ENCODE peak calls at places on chromosomes 1 and 21, in ten cellular contexts. A, Q, Y, S, P, K, C, G, H and N are unnamed samples.

GRCh38 chr1:195761102-195761501 is 847.1 kb downstream of the KCNT2 start:
- DNase-seq in C (no peak), P (peak), K (no peak), A (no peak), S (no peak), G (no peak), Y (no peak), H (no peak), Q (no peak), N (no peak)

GRCh38 chr1:186882372-186883134 is 53.8 kb downstream of the PLA2G4A start:
- DNase-seq in H (no peak), P (no peak), Y (no peak), K (peak), S (no peak), G (no peak), C (no peak), Q (no peak), A (no peak), N (no peak)

GRCh38 chr1:231776006-231776707 is 149.6 kb downstream of the DISC1 start:
- DNase-seq in S (no peak), A (no peak), P (peak), C (no peak), H (no peak), Y (no peak), K (peak), Q (no peak), G (no peak), N (no peak)

GRCh38 chr1:19074902-19075721 is 118.6 kb upstream of the IFFO2 start:
- DNase-seq in C (no peak), P (no peak), K (no peak), G (no peak), A (peak), S (no peak), H (no peak), Y (no peak), Q (no peak), N (no peak)

GRCh38 chr1:150968491-150968890 is 6.1 kb downstream of the CERS2 start:
- DNase-seq in K (no peak), S (no peak), G (no peak), P (no peak), C (no peak), A (no peak), H (no peak), Y (no peak), Q (no peak), N (no peak)

GRCh38 chr1:169236143-169236542 is 129.7 kb downstream of the ATP1B1 start:
- DNase-seq in K (peak), Q (no peak), S (no peak), C (no peak), G (peak), A (no peak), P (no peak), Y (no peak), H (no peak), N (no peak)

GRCh38 chr1:161382214-161383019 is 14.7 kb upstream of the CFAP126 start:
- DNase-seq in S (peak), Q (no peak), H (peak), K (peak), A (peak), C (no peak), G (peak), P (peak), Y (no peak), N (peak)

GRCh38 chr1:66489146-66489545 is 44.8 kb upstream of the SGIP1 start:
- DNase-seq in P (no peak), C (no peak), G (no peak), K (peak), H (no peak), S (no peak), Y (no peak), A (no peak), Q (no peak), N (no peak)

GRCh38 chr1:51569284-51570062 is 47.4 kb upstream of the OSBPL9 start:
- DNase-seq in H (peak), A (peak), G (no peak), K (peak), Q (peak), Y (peak), S (peak), P (peak), C (no peak), N (peak)

GRCh38 chr1:20124451-20125057 is 5.2 kb upstream of the PLA2G2D start:
- DNase-seq in Q (no peak), A (peak), S (no peak), G (peak), H (no peak), C (no peak), Y (no peak), P (no peak), K (peak), N (no peak)

GRCh38 chr21:42411891-42412635 is 8.4 kb downstream of the UBASH3A start:
- DNase-seq in K (no peak), A (no peak), S (no peak), P (no peak), G (no peak), C (no peak), Q (no peak), Y (no peak), H (no peak), N (no peak)

GRCh38 chr21:38333290-38334272 is 76.8 kb downstream of the KCNJ15 start:
- DNase-seq in K (peak), Q (no peak), G (no peak), H (no peak), Y (peak), C (no peak), S (no peak), P (no peak), A (no peak), N (no peak)

GRCh38 chr21:35019631-35020032 is 29.5 kb downstream of the RUNX1 start:
- DNase-seq in G (no peak), S (no peak), Y (peak), P (no peak), H (no peak), A (no peak), Q (no peak), C (no peak), K (no peak), N (no peak)